ENCODE peak calls at places on chromosomes 11 and 22, in four cellular contexts. S is HepG2, M is K562, B is GM12878. Y is an unnamed sample.

GRCh38 chr22:20424553-20424936 is 13.1 kb downstream of the SCARF2 start:
- DNase-seq in B (no peak), M (no peak), S (no peak), Y (no peak)

GRCh38 chr11:64659417-64660144 is 63.4 kb downstream of the NRXN2 start:
- DNase-seq in M (peak), S (peak), B (no peak), Y (no peak)

GRCh38 chr11:2995893-2996554 is 3.9 kb upstream of the NAP1L4 start:
- DNase-seq in S (no peak), M (no peak), B (no peak), Y (no peak)

GRCh38 chr11:120302001-120302805 is 22.9 kb upstream of the TLCD5 start:
- DNase-seq in S (no peak), M (no peak), B (no peak), Y (no peak)

GRCh38 chr22:46763051-46763705 is 728 bp downstream of the TBC1D22A start:
- DNase-seq in B (no peak), S (no peak), M (peak), Y (no peak)

GRCh38 chr11:115672999-115673411 is 168.8 kb upstream of the CADM1 start:
- DNase-seq in B (no peak), M (no peak), S (no peak), Y (no peak)

GRCh38 chr11:27722945-27723344 is 22.7 kb upstream of the BDNF start:
- DNase-seq in M (no peak), B (no peak), S (no peak), Y (peak)

GRCh38 chr11:72343159-72343756 is 91.1 kb downstream of the CLPB start:
- DNase-seq in B (no peak), S (no peak), M (no peak), Y (no peak)

GRCh38 chr11:20493340-20493739 is 105.8 kb downstream of the PRMT3 start:
- DNase-seq in S (no peak), B (no peak), M (peak), Y (no peak)

GRCh38 chr11:40722179-40722795 is 737.2 kb downstream of the LRRC4C start:
- DNase-seq in B (no peak), M (peak), S (peak), Y (peak)

GRCh38 chr11:7691759-7692334 is 14.4 kb downstream of the OVCH2 start:
- DNase-seq in S (no peak), B (no peak), M (no peak), Y (no peak)

GRCh38 chr11:45000918-45001317 is 50.2 kb upstream of the TP53I11 start:
- DNase-seq in B (no peak), S (no peak), M (no peak), Y (no peak)

GRCh38 chr11:48210052-48210451 is 6.6 kb upstream of the OR4B1 start:
- DNase-seq in M (no peak), S (peak), B (no peak), Y (no peak)

GRCh38 chr11:111969344-111969743 is 32.2 kb downstream of the DIXDC1 start:
- DNase-seq in S (no peak), M (no peak), B (no peak), Y (no peak)

GRCh38 chr11:27626938-27627586 is 73.2 kb downstream of the BDNF start:
- DNase-seq in S (no peak), M (no peak), B (no peak), Y (no peak)

GRCh38 chr22:19745155-19746133 is 15.1 kb upstream of the TBX1 start:
- DNase-seq in M (peak), S (no peak), B (no peak), Y (no peak)

GRCh38 chr11:90241414-90241813 is 18.6 kb upstream of the CHORDC1 start:
- DNase-seq in B (no peak), S (peak), M (no peak), Y (no peak)

GRCh38 chr11:69948256-69949141 is 129.3 kb upstream of the FGF3 start:
- DNase-seq in S (peak), B (no peak), M (peak), Y (no peak)

GRCh38 chr11:120257346-120257745 is 17.4 kb downstream of the POU2F3 start:
- DNase-seq in B (no peak), M (no peak), S (no peak), Y (no peak)

GRCh38 chr22:33913188-33913587 is 7.1 kb downstream of the LARGE1 start:
- DNase-seq in S (no peak), M (no peak), B (no peak), Y (no peak)

GRCh38 chr22:30245985-30246901 is at the start of gene LIF:
- DNase-seq in S (no peak), B (no peak), M (peak), Y (no peak)

GRCh38 chr22:20536590-20537324 is 29.3 kb downstream of the MED15 start:
- DNase-seq in M (peak), B (no peak), S (no peak), Y (no peak)

GRCh38 chr11:66280428-66280827 is 2.5 kb downstream of the CNIH2 start:
- DNase-seq in B (no peak), M (no peak), S (no peak), Y (no peak)

GRCh38 chr22:46149493-46149997 is 781 bp upstream of the PPARA start:
- DNase-seq in S (no peak), M (no peak), B (no peak), Y (peak)

GRCh38 chr22:31343235-31344191 is 2.6 kb downstream of the PATZ1 start:
- DNase-seq in M (peak), S (no peak), B (no peak), Y (peak)
- TF ChIP-seq EP300 in M (no peak), S (no peak), B (no peak), Y (no peak)

DNA sequence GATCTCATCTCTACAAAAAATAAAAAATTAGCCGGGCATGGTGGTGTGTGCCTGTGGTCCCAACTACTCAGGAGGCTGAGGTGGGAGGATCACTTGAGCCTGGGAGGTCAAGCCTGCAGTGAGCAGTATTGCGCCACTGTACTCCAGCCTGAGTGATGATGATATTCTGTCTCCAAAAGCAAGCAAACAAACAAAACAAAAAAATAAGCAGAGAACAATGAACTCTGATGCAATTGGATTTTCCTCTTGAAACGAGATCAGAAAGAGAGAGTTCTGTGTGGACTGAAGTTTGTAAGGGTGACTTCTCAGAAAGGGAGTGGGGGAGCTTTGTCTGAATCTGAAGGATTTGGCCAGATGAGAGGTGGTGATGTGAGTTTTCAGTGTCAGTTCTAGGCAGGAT is 6.0 kb upstream of the TMEM123 start:
- DNase-seq in S (peak), B (no peak), M (no peak), Y (no peak)
- TF ChIP-seq ATF2 in S (no peak), B (no peak), M (no peak), Y (no peak)

DNA sequence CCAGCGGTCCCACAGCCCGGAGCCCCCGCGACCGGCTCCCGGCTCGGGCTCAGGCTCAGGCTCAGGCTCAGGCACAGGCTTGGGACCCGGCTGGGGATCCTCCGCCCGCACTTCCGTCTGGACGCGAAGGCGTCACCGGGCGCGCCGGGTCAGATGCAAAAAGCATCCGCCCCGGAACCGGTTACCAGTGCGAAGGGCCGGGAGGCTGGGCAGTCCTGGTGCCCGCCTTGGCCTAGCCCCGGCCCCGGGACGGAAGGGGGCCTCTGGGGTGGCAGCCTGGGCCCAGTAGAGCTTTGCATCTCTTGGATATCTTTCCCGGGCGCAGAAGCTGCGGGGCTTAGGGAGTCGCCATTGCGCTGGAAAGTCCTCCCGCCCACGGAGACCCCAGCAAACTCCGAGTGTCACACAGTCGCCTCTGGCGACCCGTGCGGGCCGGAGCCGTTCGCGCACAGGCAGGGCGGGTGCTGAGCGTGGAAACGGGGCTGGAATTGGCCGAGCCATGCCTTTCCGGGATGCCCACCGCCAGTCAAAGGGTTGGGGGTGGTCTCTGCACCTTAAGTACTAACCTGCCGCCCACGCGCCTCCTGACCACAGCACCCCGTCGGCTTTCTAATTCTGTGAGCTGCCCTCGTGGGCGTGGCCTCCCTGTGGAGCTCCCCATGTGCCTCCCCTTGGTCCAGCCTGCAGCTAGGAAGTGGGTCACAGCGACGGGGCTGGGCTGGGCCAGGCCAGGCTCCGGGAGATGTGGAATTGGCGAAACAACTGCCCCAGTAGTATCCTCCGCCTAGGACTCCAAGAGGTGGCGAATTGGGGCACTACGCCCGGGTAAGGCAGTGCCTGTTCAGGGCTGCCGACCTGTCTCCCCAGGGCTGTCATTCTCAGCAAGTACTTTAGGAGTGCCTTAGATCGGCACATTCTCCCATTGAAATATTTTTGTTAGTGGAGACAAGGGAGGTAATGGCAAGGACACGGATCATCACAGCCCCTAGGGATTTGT is at the start of gene TMEM9B:
- DNase-seq in B (peak), S (peak), M (peak), Y (peak)
- TF ChIP-seq EP300 in B (no peak), S (no peak), M (no peak), Y (no peak)

DNA sequence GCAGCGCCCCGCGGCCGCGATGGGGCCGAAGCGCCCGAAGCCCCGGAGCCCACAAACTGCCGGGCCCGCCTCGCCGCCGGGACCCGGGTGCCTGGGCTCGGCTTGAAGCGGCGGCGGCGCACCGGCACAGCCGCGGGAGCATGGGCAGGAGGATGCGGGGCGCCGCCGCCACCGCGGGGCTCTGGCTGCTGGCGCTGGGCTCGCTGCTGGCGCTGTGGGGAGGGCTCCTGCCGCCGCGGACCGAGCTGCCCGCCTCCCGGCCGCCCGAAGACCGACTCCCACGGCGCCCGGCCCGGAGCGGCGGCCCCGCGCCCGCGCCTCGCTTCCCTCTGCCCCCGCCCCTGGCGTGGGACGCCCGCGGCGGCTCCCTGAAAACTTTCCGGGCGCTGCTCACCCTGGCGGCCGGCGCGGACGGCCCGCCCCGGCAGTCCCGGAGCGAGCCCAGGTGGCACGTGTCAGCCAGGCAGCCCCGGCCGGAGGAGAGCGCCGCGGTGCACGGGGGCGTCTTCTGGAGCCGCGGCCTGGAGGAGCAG is 303 bp downstream of the FJX1 start:
- DNase-seq in S (no peak), M (peak), B (no peak), Y (no peak)
- TF ChIP-seq ATF2 in S (no peak), M (no peak), B (no peak), Y (no peak)

DNA sequence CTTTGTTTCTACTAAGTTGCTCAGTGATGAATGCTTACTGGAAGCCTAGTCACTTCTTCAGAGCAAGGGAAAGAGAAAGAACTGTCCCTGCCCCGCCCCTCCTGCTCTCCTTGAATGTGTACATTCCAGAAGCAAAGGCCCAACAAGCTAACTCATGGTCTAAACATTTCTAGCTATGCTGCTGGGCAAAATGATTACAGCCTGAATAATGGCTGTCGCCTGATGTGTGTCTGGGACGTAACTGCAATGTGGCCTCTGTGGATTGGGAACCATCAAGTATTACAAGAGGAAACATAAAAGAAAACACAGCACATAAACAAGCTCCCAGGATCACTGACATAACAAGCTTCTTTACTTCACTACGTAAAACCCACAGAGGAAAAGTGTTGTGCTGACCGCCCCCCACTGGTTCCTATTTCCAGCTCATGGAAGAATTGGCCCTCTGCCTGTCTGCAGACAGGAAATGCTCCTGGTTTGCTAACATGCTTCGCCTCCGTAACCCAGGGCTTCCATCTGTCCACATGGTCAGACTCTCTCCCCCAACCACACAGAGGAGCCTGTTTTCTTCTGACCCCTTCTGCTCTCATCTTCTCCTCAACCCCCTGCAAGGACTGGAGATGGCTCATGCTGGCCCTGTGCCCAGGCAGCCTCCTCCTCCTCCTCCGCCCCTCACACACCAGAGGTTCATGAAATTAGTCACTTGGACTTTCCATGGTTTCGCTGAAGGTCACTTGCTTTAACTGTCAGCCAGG is 187.2 kb downstream of the MAML2 start:
- DNase-seq in B (peak), M (peak), S (peak), Y (no peak)
- TF ChIP-seq EP300 in B (peak), M (peak), S (no peak), Y (no peak)

GRCh38 chr11:85766801-85767200 is 44.1 kb downstream of the SYTL2 start:
- DNase-seq in S (no peak), M (no peak), B (no peak), Y (no peak)
- TF ChIP-seq ATF2 in S (no peak), M (no peak), B (no peak), Y (no peak)

GRCh38 chr22:28208036-28208435 is 289.0 kb upstream of the PITPNB start:
- DNase-seq in M (no peak), B (no peak), S (no peak), Y (no peak)

GRCh38 chr22:28203286-28203685 is 284.2 kb upstream of the PITPNB start:
- DNase-seq in M (no peak), S (no peak), B (no peak), Y (no peak)

GRCh38 chr22:28207281-28208030 is 288.4 kb upstream of the PITPNB start:
- DNase-seq in M (no peak), B (no peak), S (no peak), Y (no peak)

DNA sequence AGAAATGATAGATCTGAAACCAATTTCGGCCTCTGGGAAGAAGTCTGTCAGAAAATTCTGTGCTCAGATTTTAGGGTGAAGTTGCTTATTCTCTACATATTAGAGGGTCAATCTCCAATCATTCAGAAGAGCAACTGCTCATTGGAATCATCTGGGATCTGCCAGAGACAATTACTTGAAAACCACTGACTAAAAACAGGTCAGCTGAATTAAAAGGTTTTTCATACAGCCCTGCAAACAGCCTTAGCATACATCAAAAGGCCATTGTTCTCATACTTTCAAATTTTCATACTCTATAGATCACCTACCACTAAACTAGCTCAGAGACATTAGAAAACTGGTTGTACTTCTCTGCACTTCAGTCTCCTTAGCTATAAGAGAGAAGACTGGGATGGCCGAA is 289.7 kb upstream of the PITPNB start:
- DNase-seq in S (no peak), B (no peak), M (no peak), Y (no peak)
- TF ChIP-seq EP300 in S (no peak), B (no peak), M (no peak), Y (no peak)

DNA sequence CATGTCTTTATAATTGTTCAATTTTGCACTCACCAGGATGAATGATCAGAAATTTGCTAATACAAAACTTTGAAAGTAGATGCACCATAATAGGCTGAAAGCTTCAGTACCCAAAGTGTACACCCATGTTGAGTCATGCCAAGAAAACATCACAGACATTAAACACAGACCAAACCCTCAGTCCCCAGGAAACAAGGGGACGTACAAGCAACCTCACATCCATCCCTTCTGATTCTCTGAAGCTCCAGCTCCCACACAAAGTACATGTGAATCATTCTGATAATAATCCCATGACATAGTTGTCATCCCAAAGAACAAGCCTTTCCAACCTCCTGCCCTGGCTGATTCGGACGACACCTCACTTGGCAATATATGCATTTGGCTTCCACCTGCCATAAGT is 183.8 kb downstream of the SNX19 start:
- DNase-seq in B (no peak), S (no peak), M (no peak), Y (no peak)
- TF ChIP-seq ATF2 in B (no peak), S (no peak), M (no peak), Y (no peak)

GRCh38 chr22:50320671-50321325 is 6.0 kb downstream of the DENND6B start:
- DNase-seq in S (no peak), B (no peak), M (no peak), Y (no peak)
- TF ChIP-seq EP300 in S (no peak), B (no peak), M (no peak), Y (no peak)

GRCh38 chr11:43953521-43953920 is 11.1 kb downstream of the C11orf96 start:
- DNase-seq in S (no peak), B (no peak), M (no peak), Y (no peak)

GRCh38 chr11:43950323-43950855 is 8.0 kb downstream of the C11orf96 start:
- DNase-seq in B (no peak), S (no peak), M (peak), Y (no peak)

GRCh38 chr11:43951231-43951630 is 8.8 kb downstream of the C11orf96 start:
- DNase-seq in B (no peak), M (peak), S (no peak), Y (no peak)

GRCh38 chr11:43952401-43953342 is 10.2 kb downstream of the C11orf96 start:
- DNase-seq in S (no peak), M (peak), B (no peak), Y (no peak)

GRCh38 chr11:43952020-43952400 is 9.6 kb downstream of the C11orf96 start:
- DNase-seq in M (no peak), S (no peak), B (no peak), Y (no peak)
- TF ChIP-seq ATF2 in M (no peak), S (no peak), B (no peak), Y (no peak)